ENCODE peak calls at places on chromosome 3, in seven cellular contexts. V, K, R, X, B, E and J are unnamed samples. For H3K4me1, the result is how much of the 10 kb centered on the place peaks cover.

GRCh38 chr3:143150076-143150475 is 30.5 kb downstream of the CHST2 start:
- DNase-seq in V (no peak), K (no peak), R (no peak), X (no peak), B (no peak), E (no peak), J (no peak)

GRCh38 chr3:122586098-122586497 is 8.6 kb downstream of the PARP15 start:
- DNase-seq in V (no peak), K (no peak), R (no peak), X (no peak), B (no peak), E (no peak), J (no peak)

GRCh38 chr3:89372456-89372855 is 265.0 kb downstream of the EPHA3 start:
- DNase-seq in V (no peak), K (no peak), R (no peak), X (no peak), B (no peak), E (no peak), J (no peak)

GRCh38 chr3:14772533-14773138 is 46.1 kb upstream of the FGD5 start:
- DNase-seq in V (no peak), K (peak), R (no peak), X (peak), B (peak), E (peak), J (no peak)

GRCh38 chr3:36166477-36166876 is 213.8 kb upstream of the STAC start:
- DNase-seq in V (no peak), K (no peak), R (no peak), X (no peak), B (no peak), E (no peak), J (no peak)

GRCh38 chr3:118548434-118548833 is 486.2 kb downstream of the IGSF11 start:
- DNase-seq in V (no peak), K (no peak), R (no peak), X (no peak), B (no peak), E (no peak), J (no peak)

GRCh38 chr3:11509175-11510000 is 134.3 kb downstream of the VGLL4 start:
- DNase-seq in V (peak), K (peak), R (no peak), X (no peak), B (peak), E (peak), J (no peak)

GRCh38 chr3:141050576-141050912 is 603 bp upstream of the SPSB4 start:
- DNase-seq in V (no peak), K (no peak), R (no peak), X (no peak), B (no peak), E (no peak), J (no peak)

GRCh38 chr3:67647390-67647878 is 7.0 kb downstream of the SUCLG2 start:
- DNase-seq in V (no peak), K (no peak), R (no peak), X (no peak), B (no peak), E (no peak), J (no peak)

GRCh38 chr3:101521251-101521701 is 8.3 kb upstream of the SENP7 start:
- DNase-seq in V (no peak), K (no peak), R (peak), X (no peak), B (no peak), E (no peak), J (peak)

GRCh38 chr3:170614214-170614966 is 28.5 kb upstream of the SLC7A14 start:
- DNase-seq in V (peak), K (no peak), R (no peak), X (no peak), B (no peak), E (peak), J (no peak)

DNA sequence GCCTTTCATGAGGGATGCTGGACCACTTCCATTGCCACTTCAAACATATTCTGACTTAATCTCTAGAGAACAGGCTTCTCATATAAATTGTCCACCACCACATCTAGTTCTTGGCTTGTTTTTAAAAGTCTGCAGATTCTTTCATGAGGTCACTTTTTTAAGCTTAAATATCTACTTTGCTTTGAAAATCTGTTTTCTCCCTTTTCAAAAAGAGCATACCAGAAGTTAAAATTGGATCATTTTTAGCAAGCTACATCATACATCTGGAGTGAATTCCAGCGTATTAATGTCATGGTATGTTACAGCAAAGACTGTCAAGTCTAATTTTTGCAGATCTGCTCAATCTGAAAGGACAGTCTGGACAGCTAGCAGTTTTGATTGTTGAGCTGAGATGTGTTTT is 131.5 kb downstream of the C3orf70 start:
- DNase-seq in V (no peak), K (no peak), R (no peak), X (no peak), B (no peak), E (no peak), J (no peak)
- H3K4me1 ChIP-seq in V (under half), K (under half), R (under half), X (under half), B (under half), E (under half), J (under half)

DNA sequence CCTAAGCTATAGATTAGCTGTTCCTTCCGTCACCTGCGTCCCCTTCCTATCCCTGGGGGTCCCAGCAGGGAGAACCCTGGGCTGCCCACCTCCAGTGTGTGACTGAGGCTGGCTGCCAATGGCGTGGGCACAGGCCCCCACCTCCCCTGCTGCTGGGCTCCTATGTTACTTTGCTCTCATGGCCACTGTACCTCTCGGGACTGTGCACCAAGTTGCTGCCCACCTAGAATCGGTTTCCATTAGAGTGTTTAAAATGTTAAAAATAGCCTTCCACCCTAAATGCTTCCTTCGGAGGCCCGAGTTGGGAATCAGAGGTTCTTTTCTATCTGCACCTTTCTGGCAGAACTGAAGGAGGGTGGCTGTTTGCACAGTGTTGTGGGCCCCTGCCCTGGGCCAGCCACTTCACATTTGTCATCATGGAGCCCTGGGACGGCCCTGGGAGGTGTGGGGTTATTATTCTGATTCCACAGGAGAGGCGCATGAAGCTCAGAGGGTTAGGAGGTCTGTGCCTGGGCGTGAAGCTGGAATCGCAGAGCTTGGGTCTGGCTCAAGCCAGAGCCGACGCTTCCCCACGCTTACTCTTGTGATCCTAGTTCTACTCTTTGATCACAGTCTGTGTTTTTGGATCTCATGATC is 29.1 kb downstream of the IRAK2 start:
- DNase-seq in V (no peak), K (no peak), R (no peak), X (peak), B (no peak), E (no peak), J (no peak)
- H3K4me1 ChIP-seq in V (half or more), K (half or more), R (half or more), X (half or more), B (under half), E (under half), J (half or more)

DNA sequence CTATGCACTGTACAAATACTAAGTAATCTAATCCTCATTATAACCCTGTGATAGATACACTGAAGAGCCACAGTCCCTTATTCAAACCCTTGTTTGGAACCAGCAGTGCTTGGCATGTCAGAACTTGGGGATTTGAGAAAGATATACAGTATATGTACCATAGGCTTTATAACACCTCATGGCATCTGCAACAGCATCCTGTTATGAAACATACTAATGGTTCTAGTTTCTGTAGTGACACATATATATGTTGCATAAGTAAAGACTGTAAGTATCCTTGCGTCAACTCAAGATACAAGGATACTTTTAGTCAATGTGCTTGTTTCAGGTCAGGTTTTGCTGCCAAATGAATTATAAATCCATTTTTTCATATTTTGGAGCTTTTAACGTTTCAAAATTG is 58.5 kb downstream of the CCNL1 start:
- DNase-seq in V (no peak), K (no peak), R (no peak), X (no peak), B (no peak), E (no peak), J (no peak)
- H3K4me1 ChIP-seq in V (under half), K (under half), R (under half), X (under half), B (under half), E (under half), J (under half)

GRCh38 chr3:42028474-42028873 is 62.7 kb upstream of the TRAK1 start:
- DNase-seq in V (no peak), K (no peak), R (no peak), X (no peak), B (no peak), E (no peak), J (no peak)
- H3K4me1 ChIP-seq in V (under half), K (under half), R (under half), X (half or more), B (under half), E (under half), J (under half)

DNA sequence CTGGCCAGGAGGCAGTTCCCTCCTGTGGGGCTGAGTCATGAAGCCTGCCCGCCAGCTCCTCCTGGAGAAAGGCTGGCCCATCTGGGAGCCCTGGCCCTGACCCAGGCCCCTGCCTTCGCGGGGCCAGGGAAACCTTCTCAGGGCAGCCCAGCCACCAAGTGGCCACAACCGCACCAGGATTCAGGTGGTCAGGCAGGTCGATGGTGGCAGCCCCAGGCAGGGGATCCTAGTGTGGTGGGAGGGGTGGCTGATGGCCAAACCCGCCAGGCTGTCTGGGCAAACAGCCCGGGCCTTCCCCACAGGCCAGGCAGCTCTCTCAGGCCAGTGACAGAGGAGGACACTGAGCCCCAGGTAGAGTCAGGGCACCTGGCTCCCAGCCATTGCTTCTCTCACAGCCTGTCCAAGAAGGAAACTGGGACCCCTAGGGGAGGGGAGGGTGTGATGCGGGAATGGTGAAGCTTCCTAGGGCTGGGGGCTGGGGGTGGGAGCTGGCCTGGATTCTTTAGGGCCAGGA is 1.2 kb downstream of the TWF2 start:
- DNase-seq in V (peak), K (peak), R (peak), X (peak), B (peak), E (peak), J (no peak)
- H3K4me1 ChIP-seq in V (under half), K (under half), R (half or more), X (half or more), B (under half), E (under half), J (half or more)

DNA sequence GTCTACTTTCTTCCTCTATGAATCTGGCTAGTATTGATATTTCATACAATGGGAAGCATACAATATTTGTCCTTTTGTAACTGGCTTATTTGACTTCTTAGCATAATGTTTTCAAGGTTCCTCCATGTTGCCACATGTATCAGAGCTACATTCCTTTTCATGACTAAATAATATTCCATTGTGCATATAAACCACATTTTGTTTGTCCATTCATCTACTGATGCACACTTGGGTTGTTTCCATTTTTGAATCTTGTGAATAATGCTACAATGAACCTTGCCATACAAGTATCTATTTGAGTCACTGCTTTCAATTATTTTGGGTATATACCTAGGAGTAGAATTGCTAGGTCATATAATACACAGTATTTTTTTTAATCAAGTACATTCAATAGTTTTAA is 38.0 kb downstream of the OSBPL10 start:
- DNase-seq in V (no peak), K (no peak), R (no peak), X (no peak), B (no peak), E (no peak), J (no peak)
- H3K4me1 ChIP-seq in V (under half), K (under half), R (under half), X (half or more), B (under half), E (under half), J (under half)

GRCh38 chr3:39137991-39138803 is 15.2 kb downstream of the CSRNP1 start:
- DNase-seq in V (no peak), K (no peak), R (peak), X (no peak), B (no peak), E (no peak), J (no peak)

GRCh38 chr3:39138804-39139415 is 14.5 kb downstream of the CSRNP1 start:
- DNase-seq in V (no peak), K (no peak), R (peak), X (no peak), B (peak), E (no peak), J (no peak)

GRCh38 chr3:39140341-39140971 is 12.9 kb downstream of the CSRNP1 start:
- DNase-seq in V (no peak), K (no peak), R (peak), X (no peak), B (no peak), E (no peak), J (no peak)

GRCh38 chr3:39137435-39137936 is 15.9 kb downstream of the CSRNP1 start:
- DNase-seq in V (no peak), K (no peak), R (peak), X (no peak), B (no peak), E (no peak), J (no peak)

GRCh38 chr3:39139442-39139841 is 13.9 kb downstream of the CSRNP1 start:
- DNase-seq in V (no peak), K (no peak), R (no peak), X (no peak), B (no peak), E (no peak), J (no peak)
- H3K4me1 ChIP-seq in V (under half), K (half or more), R (under half), X (half or more), B (under half), E (under half), J (under half)

GRCh38 chr3:193782280-193782654 is 189.3 kb downstream of the OPA1 start:
- DNase-seq in V (no peak), K (peak), R (no peak), X (no peak), B (no peak), E (no peak), J (no peak)

GRCh38 chr3:193780371-193780770 is 187.4 kb downstream of the OPA1 start:
- DNase-seq in V (no peak), K (no peak), R (no peak), X (no peak), B (no peak), E (no peak), J (no peak)

GRCh38 chr3:193780810-193781472 is 187.9 kb downstream of the OPA1 start:
- DNase-seq in V (no peak), K (peak), R (no peak), X (peak), B (peak), E (peak), J (peak)

GRCh38 chr3:193778676-193779075 is 185.7 kb downstream of the OPA1 start:
- DNase-seq in V (no peak), K (no peak), R (no peak), X (no peak), B (no peak), E (no peak), J (no peak)

DNA sequence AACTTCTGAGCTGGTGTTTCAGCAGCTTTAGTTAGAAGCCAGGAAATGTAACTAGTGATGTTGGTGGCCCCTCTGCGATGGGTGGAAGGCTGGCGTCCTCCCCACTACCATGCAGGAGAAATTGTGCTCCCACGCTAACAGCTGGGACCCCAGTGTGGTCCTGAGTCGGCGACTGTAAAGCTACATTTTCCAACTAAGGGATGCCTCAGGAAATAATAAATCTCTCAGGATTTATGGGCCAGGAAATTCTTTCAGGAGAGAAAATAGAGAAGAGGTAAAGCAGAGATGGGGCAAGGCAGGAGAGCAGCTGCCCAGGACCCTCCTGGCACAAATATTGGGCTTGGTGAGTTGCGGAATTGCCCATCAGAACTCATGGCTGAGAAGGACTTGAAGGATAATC is 186.9 kb downstream of the OPA1 start:
- DNase-seq in V (no peak), K (no peak), R (no peak), X (no peak), B (no peak), E (no peak), J (no peak)
- H3K4me1 ChIP-seq in V (under half), K (under half), R (under half), X (under half), B (under half), E (under half), J (under half)